ENCODE peak calls at places on chromosome 15, in seven cellular contexts. Q is vagina, C is HCT116, V is adrenal gland, U is bronchial epithelial cell, M is breast epithelium, J is brain microvascular endothelial cell. E is an unnamed sample.

GRCh38 chr15:44736261-44736765 is at the start of gene TRIM69:
- DNase-seq in M (no peak), Q (no peak), J (no peak), C (no peak), V (no peak), U (no peak), E (no peak)

GRCh38 chr15:76903251-76903681 is 1.9 kb downstream of the SCAPER start:
- DNase-seq in M (no peak), J (peak; percentile 35), Q (no peak), U (peak; percentile 28), C (peak; percentile 12), V (no peak), E (no peak)

GRCh38 chr15:89749951-89750559 is 994 bp downstream of the MESP1 start:
- DNase-seq in M (no peak), J (no peak), Q (no peak), V (no peak), C (no peak), U (no peak), E (peak; percentile 35)

GRCh38 chr15:68797589-68798377 is 22.9 kb downstream of the ANP32A start:
- DNase-seq in V (peak; percentile 60), M (no peak), C (no peak), Q (no peak), U (no peak), J (no peak), E (no peak)

GRCh38 chr15:49225572-49226281 is 55.7 kb downstream of the GALK2 start:
- DNase-seq in C (peak; percentile 15), Q (no peak), U (peak; percentile 12), V (no peak), J (peak; percentile 43), M (no peak), E (peak; percentile 37)

GRCh38 chr15:89389841-89390603 is 55.4 kb upstream of the POLG start:
- DNase-seq in V (no peak), U (no peak), M (no peak), Q (no peak), C (no peak), J (no peak), E (no peak)

GRCh38 chr15:40300771-40301170 is 7.0 kb downstream of the PLCB2 start:
- DNase-seq in J (no peak), M (no peak), V (no peak), U (no peak), C (no peak), Q (no peak), E (no peak)

GRCh38 chr15:44317423-44317822 is 28.9 kb downstream of the GOLM2 start:
- DNase-seq in U (no peak), Q (no peak), V (no peak), C (no peak), J (no peak), M (no peak), E (no peak)

GRCh38 chr15:80803580-80804525 is 24.7 kb downstream of the CEMIP start:
- DNase-seq in U (peak; percentile 15), M (no peak), C (no peak), V (no peak), Q (no peak), J (no peak), E (no peak)

GRCh38 chr15:66600240-66600627 is 34.4 kb upstream of the LCTL start:
- DNase-seq in J (no peak), M (no peak), C (no peak), Q (no peak), V (no peak), U (no peak), E (no peak)

GRCh38 chr15:52095597-52096262 is 16.8 kb downstream of the BCL2L10 start:
- DNase-seq in C (no peak), Q (no peak), V (peak; percentile 58), U (peak; percentile 100), M (no peak), J (peak; percentile 81), E (no peak)

GRCh38 chr15:91989821-91990220 is 136.3 kb downstream of the SLCO3A1 start:
- DNase-seq in Q (no peak), U (no peak), V (no peak), M (no peak), J (no peak), C (no peak), E (no peak)

GRCh38 chr15:68061578-68061977 is 7.5 kb downstream of the PIAS1 start:
- DNase-seq in V (no peak), Q (no peak), C (no peak), J (no peak), U (no peak), M (no peak), E (no peak)

GRCh38 chr15:45225506-45226273 is 26.3 kb upstream of the SLC28A2 start:
- DNase-seq in M (no peak), U (no peak), V (no peak), C (no peak), Q (no peak), J (no peak), E (no peak)

GRCh38 chr15:40871749-40872617 is 2.1 kb downstream of the RHOV start:
- DNase-seq in C (no peak), V (no peak), Q (no peak), U (peak; percentile 94), J (no peak), M (peak; percentile 89), E (peak; percentile 72)

GRCh38 chr15:52551762-52552161 is 17.1 kb downstream of the ARPP19 start:
- DNase-seq in U (no peak), V (peak; percentile 28), J (no peak), Q (no peak), C (no peak), M (no peak), E (no peak)

GRCh38 chr15:31405200-31405929 is 78.7 kb downstream of the KLF13 start:
- DNase-seq in V (no peak), M (no peak), C (no peak), U (peak; percentile 50), J (no peak), Q (no peak), E (peak; percentile 46)

GRCh38 chr15:96462768-96463167 is 132.3 kb downstream of the NR2F2 start:
- DNase-seq in C (no peak), V (no peak), U (no peak), M (no peak), J (no peak), Q (no peak), E (no peak)
- TF ChIP-seq CTCF in C (peak; percentile 21), V (no peak), U (no peak), M (no peak), J (peak; percentile 33), Q (no peak), E (peak; percentile 28)

DNA sequence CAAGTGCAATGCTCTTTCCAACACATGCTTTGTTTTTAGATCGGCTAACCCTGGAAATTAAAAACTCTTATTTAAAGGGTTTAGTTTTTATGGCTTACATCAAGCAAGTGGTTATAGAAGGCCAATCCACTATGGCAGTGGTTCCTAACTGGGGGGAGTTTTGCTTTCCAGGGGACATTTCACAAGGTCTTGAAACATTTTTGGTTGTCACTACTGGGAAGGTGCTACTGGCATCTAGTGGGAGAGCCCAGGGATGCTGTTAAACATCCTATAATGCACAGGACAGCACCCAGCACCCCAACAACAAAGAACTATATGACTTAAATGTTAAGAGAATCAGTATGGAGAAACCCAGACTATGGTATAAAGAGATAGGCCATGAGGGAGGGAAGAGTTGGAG is 439.0 kb downstream of the NTRK3 start:
- DNase-seq in U (no peak), C (no peak), J (no peak), V (no peak), Q (no peak), M (no peak), E (no peak)
- TF ChIP-seq CTCF in U (no peak), C (no peak), J (peak; percentile 47), V (no peak), Q (no peak), M (no peak), E (no peak)

GRCh38 chr15:95646892-95647291 is 683.6 kb upstream of the NR2F2 start:
- DNase-seq in M (no peak), V (no peak), J (no peak), U (no peak), Q (no peak), C (no peak), E (no peak)

GRCh38 chr15:95645791-95646338 is 684.6 kb upstream of the NR2F2 start:
- DNase-seq in U (no peak), C (no peak), V (no peak), Q (no peak), J (no peak), M (no peak), E (no peak)

GRCh38 chr15:95644476-95644875 is 686.0 kb upstream of the NR2F2 start:
- DNase-seq in Q (no peak), U (no peak), M (no peak), V (no peak), J (no peak), C (no peak), E (no peak)

GRCh38 chr15:95646484-95646883 is 684.0 kb upstream of the NR2F2 start:
- DNase-seq in M (no peak), U (no peak), C (no peak), Q (no peak), V (no peak), J (no peak), E (no peak)

DNA sequence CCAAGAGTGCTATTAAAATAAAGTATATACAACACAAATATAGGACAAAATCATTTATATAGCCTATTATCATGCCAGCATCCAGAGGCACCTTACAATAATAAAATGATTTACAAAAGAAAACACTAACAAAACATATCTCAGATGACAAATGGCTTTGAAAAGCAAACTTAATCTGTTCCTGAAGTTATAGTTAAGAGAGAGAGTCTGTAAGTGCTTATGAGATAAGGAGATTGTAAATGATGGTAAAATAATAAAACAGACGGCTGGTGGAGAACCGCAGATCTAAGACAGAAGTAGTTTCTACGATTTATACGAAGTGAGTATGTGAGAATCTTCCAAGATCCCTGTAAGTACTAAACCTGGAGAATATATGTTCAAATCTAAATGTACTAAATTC is 682.6 kb upstream of the NR2F2 start:
- DNase-seq in M (no peak), J (no peak), Q (no peak), V (no peak), U (no peak), C (no peak), E (no peak)
- TF ChIP-seq CTCF in M (no peak), J (no peak), Q (no peak), V (no peak), U (no peak), C (no peak), E (no peak)

DNA sequence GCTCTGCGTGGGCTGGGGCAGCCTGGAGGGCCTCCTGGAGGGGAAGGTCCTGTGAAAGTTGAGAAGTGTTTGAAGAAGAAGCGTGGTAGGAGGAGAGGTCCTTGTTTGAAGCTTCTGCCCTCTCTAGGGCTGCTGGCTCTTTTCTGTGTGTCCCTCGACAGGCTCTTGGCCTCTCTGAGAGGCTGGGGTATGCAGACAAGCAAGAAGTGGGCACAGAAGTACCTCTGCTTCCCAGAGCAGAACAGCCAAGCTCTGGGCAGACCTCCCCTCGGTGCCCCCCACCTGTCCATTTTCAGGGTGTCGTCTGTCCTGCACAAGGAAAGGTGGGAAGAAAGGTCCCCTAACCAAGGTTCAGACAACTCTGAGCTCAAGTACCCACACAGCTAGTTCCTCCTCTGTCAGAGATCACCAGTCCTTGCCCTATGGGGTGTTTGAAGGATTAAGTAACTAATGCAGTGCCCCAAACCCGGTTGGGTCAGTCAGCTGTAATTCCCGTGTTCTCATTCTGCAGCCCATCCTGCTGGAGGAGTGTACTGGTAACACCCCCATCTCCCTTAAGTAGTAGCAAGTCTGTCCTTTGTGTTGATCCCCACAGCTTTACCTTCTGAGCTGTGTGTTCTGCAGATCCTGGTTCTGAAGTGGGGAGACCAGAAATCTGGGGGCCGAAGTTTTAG is 6.3 kb downstream of the CSK start:
- DNase-seq in U (no peak), C (no peak), J (no peak), Q (no peak), V (no peak), M (no peak), E (no peak)
- TF ChIP-seq CTCF in U (no peak), C (no peak), J (no peak), Q (no peak), V (no peak), M (no peak), E (no peak)

E was measured in Calu3.